ENCODE peak calls at places on chromosome 21, in eight cellular contexts. Z is IMR-90, V is mammary epithelial cell, O is heart right ventricle, X is pancreas, E is suprapubic skin, A is colonic mucosa, L is right atrium auricular region. Y is an unnamed sample.
A peak's percentile ranks its signal among the peaks of the same experiment; 100 is the strongest.

GRCh38 chr21:20459838-20460237 is 538.4 kb upstream of the NCAM2 start:
- DNase-seq in Z (no peak), V (no peak), O (no peak), X (no peak), E (no peak), A (no peak), L (no peak), Y (no peak)

GRCh38 chr21:42737969-42738590 is 84.7 kb downstream of the PDE9A start:
- DNase-seq in Z (no peak), V (no peak), O (peak; percentile 50), X (no peak), E (no peak), A (peak; percentile 84), L (peak; percentile 63), Y (no peak)

GRCh38 chr21:23861908-23862504 is 1745.3 kb downstream of the MRPL39 start:
- DNase-seq in Z (no peak), V (no peak), O (no peak), X (no peak), E (no peak), A (no peak), L (no peak), Y (no peak)

GRCh38 chr21:41852929-41853320 is 26.2 kb downstream of the PRDM15 start:
- DNase-seq in Z (no peak), V (no peak), O (no peak), X (no peak), E (peak; percentile 59), A (no peak), L (no peak), Y (no peak)

GRCh38 chr21:42309753-42310213 is 5.4 kb downstream of the TFF3 start:
- DNase-seq in Z (peak; percentile 5), V (no peak), O (peak; percentile 50), X (no peak), E (peak; percentile 80), A (peak; percentile 85), L (no peak), Y (peak; percentile 8)

GRCh38 chr21:42097860-42098259 is 26.7 kb downstream of the UMODL1 start:
- DNase-seq in Z (peak; percentile 99), V (peak; percentile 94), O (no peak), X (no peak), E (no peak), A (peak; percentile 76), L (peak; percentile 69), Y (peak; percentile 97)

GRCh38 chr21:35198004-35198403 is 148.9 kb upstream of the RUNX1 start:
- DNase-seq in Z (peak; percentile 96), V (peak; percentile 99), O (no peak), X (no peak), E (no peak), A (no peak), L (no peak), Y (peak; percentile 74)

GRCh38 chr21:15840406-15840805 is 110.6 kb downstream of the USP25 start:
- DNase-seq in Z (no peak), V (no peak), O (no peak), X (no peak), E (no peak), A (no peak), L (no peak), Y (peak; percentile 18)

GRCh38 chr21:42688226-42688840 is 34.9 kb downstream of the PDE9A start:
- DNase-seq in Z (no peak), V (no peak), O (no peak), X (no peak), E (no peak), A (no peak), L (no peak), Y (no peak)

GRCh38 chr21:36692844-36693143 is 6.1 kb upstream of the SIM2 start:
- DNase-seq in Z (no peak), V (no peak), O (no peak), X (no peak), E (no peak), A (no peak), L (no peak), Y (no peak)

GRCh38 chr21:42554251-42554937 is 40.7 kb downstream of the SLC37A1 start:
- DNase-seq in Z (no peak), V (no peak), O (no peak), X (no peak), E (peak; percentile 73), A (no peak), L (no peak), Y (no peak)

GRCh38 chr21:31370893-31371652 is 27.0 kb upstream of the TIAM1 start:
- DNase-seq in Z (peak; percentile 53), V (no peak), O (no peak), X (no peak), E (no peak), A (no peak), L (no peak), Y (peak; percentile 70)

GRCh38 chr21:41164981-41165650 is 2.8 kb upstream of the BACE2 start:
- DNase-seq in Z (peak; percentile 58), V (peak; percentile 87), O (no peak), X (peak; percentile 45), E (no peak), A (peak; percentile 80), L (no peak), Y (peak; percentile 18)

GRCh38 chr21:42171091-42172053 is 47.6 kb upstream of the ABCG1 start:
- DNase-seq in Z (no peak), V (peak; percentile 87), O (peak; percentile 47), X (no peak), E (peak; percentile 81), A (peak; percentile 88), L (no peak), Y (no peak)

GRCh38 chr21:31948681-31949080 is 75.9 kb downstream of the HUNK start:
- DNase-seq in Z (no peak), V (no peak), O (no peak), X (no peak), E (no peak), A (no peak), L (no peak), Y (no peak)

GRCh38 chr21:25313891-25314646 is 293.2 kb downstream of the MRPL39 start:
- DNase-seq in Z (peak; percentile 67), V (no peak), O (no peak), X (no peak), E (no peak), A (no peak), L (no peak), Y (peak; percentile 42)

GRCh38 chr21:36478207-36478701 is 1.7 kb downstream of the CLDN14 start:
- DNase-seq in Z (peak; percentile 88), V (peak; percentile 83), O (no peak), X (no peak), E (no peak), A (no peak), L (no peak), Y (peak; percentile 22)

GRCh38 chr21:15992171-15992570 is 262.4 kb downstream of the USP25 start:
- DNase-seq in Z (peak; percentile 63), V (no peak), O (no peak), X (no peak), E (no peak), A (no peak), L (no peak), Y (peak; percentile 49)

GRCh38 chr21:15063821-15064575 is 802 bp downstream of the NRIP1 start:
- DNase-seq in Z (no peak), V (peak; percentile 49), O (peak; percentile 65), X (peak; percentile 45), E (peak; percentile 80), A (peak; percentile 42), L (peak; percentile 70), Y (peak; percentile 37)

GRCh38 chr21:21373969-21374368 is 375.8 kb downstream of the NCAM2 start:
- DNase-seq in Z (no peak), V (no peak), O (no peak), X (no peak), E (no peak), A (no peak), L (no peak), Y (peak; percentile 37)

GRCh38 chr21:37873655-37874054 is 42.6 kb downstream of the KCNJ6 start:
- DNase-seq in Z (peak; percentile 43), V (no peak), O (no peak), X (no peak), E (no peak), A (no peak), L (no peak), Y (peak; percentile 25)

GRCh38 chr21:33171584-33172169 is 58.1 kb upstream of the IFNAR2 start:
- DNase-seq in Z (no peak), V (no peak), O (no peak), X (no peak), E (no peak), A (no peak), L (no peak), Y (no peak)
- H3K4me1 ChIP-seq in Z (no peaks in the 10 kb centered on the region), V (no peaks in the 10 kb centered on the region), O (no peaks in the 10 kb centered on the region), X (no peaks in the 10 kb centered on the region), E (no peaks in the 10 kb centered on the region), A (no peaks in the 10 kb centered on the region), L (no peaks in the 10 kb centered on the region), Y (no peaks in the 10 kb centered on the region)

GRCh38 chr21:46639489-46640386 is 4.3 kb downstream of the PRMT2 start:
- DNase-seq in Z (peak; percentile 16), V (no peak), O (no peak), X (no peak), E (no peak), A (no peak), L (no peak), Y (peak; percentile 10)
- TF ChIP-seq CTCF in Z (peak; percentile 40), V (peak; percentile 51), O (peak; percentile 37), X (no peak), E (peak; percentile 24), A (no peak), L (no peak), Y (no peak)

DNA sequence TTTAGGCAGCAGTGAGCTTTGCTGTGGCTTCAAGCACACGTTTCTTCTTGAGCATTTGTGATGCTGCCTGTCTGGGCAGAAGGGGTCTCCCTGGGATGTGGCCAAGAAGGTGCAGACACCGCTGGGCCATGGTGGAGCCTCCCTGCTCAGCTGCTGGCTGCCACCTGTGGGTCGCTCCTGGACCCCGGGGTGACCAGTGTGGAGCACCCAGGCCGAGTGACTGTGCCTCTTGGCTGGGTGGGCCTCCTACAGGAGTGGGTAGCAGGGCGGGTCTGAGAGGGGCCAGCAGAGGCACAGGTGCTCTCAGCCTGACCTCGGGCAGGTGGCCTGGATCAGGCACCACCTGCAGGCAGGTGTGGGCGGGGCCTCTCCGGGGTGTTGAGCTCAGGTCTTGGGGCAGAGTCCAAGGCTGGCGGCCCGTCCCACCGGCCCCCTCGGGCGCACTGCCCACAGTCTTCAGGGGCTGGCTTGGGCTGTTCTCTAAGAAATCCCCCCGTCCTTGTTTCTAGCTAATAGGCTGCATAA is 42.0 kb upstream of the COL6A1 start:
- DNase-seq in Z (no peak), V (no peak), O (no peak), X (no peak), E (no peak), A (no peak), L (no peak), Y (no peak)
- H3K4me1 ChIP-seq in Z (no peaks in the 10 kb centered on the region), V (no peaks in the 10 kb centered on the region), O (no peaks in the 10 kb centered on the region), X (no peaks in the 10 kb centered on the region), E (no peaks in the 10 kb centered on the region), A (no peaks in the 10 kb centered on the region), L (no peaks in the 10 kb centered on the region), Y (no peaks in the 10 kb centered on the region)

GRCh38 chr21:30194701-30195299 is 21.1 kb downstream of the CLDN8 start:
- DNase-seq in Z (no peak), V (peak; percentile 52), O (no peak), X (no peak), E (no peak), A (peak; percentile 47), L (no peak), Y (peak; percentile 15)
- TF ChIP-seq CTCF in Z (no peak), V (peak; percentile 86), O (no peak), X (peak; percentile 28), E (peak; percentile 44), A (peak; percentile 42), L (no peak), Y (no peak)

Y was measured in fibroblast of lung.